ENCODE peak calls at places on chromosomes 4 and X, in four cellular contexts. C is activated CD4-positive, alpha-beta memory T cell treated with anti-CD3 and anti-CD28 coated beads, Interleukin-2, amount 10 ng/mL, durations not matched to agents 7 days and 5 days; Q is astrocyte; A is dorsolateral prefrontal cortex. G is an unnamed sample.

GRCh38 chr4:186952709-186953108 is 229.1 kb upstream of the FAT1 start:
- DNase-seq in A (no peak), C (no peak), Q (no peak), G (no peak)

GRCh38 chr4:138182838-138183426 is 59.2 kb downstream of the SLC7A11 start:
- DNase-seq in A (no peak), Q (peak), C (no peak), G (no peak)

GRCh38 chrX:136039485-136039884 is 54.2 kb downstream of the SLC9A6 start:
- DNase-seq in C (no peak), Q (no peak), A (no peak), G (no peak)

GRCh38 chr4:135777386-135777785 is 1575.8 kb upstream of the PABPC4L start:
- DNase-seq in Q (no peak), C (no peak), A (no peak), G (no peak)

GRCh38 chr4:152522245-152522644 is 13.6 kb downstream of the FBXW7 start:
- DNase-seq in A (no peak), Q (no peak), C (no peak), G (no peak)

GRCh38 chrX:38170556-38170955 is 50.1 kb downstream of the SRPX start:
- DNase-seq in Q (no peak), C (no peak), A (no peak), G (no peak)

GRCh38 chrX:116009348-116009747 is 161.2 kb upstream of the AGTR2 start:
- DNase-seq in C (no peak), A (no peak), Q (no peak), G (no peak)

GRCh38 chrX:19334945-19335626 is 8.6 kb upstream of the PDHA1 start:
- DNase-seq in Q (no peak), C (peak), A (no peak), G (peak)

GRCh38 chr4:186737427-186737826 is 13.8 kb upstream of the FAT1 start:
- DNase-seq in C (no peak), A (no peak), Q (no peak), G (no peak)

GRCh38 chrX:13357925-13358324 is 38.1 kb upstream of the ATXN3L start:
- DNase-seq in A (no peak), Q (no peak), C (no peak), G (no peak)

GRCh38 chrX:140764401-140764919 is 54.9 kb downstream of the LINC00632 start:
- DNase-seq in Q (peak), A (no peak), C (peak), G (no peak)

GRCh38 chr4:41146716-41147506 is 67.4 kb downstream of the APBB2 start:
- DNase-seq in A (peak), Q (peak), C (no peak), G (no peak)

GRCh38 chr4:142265536-142265935 is 580.6 kb downstream of the INPP4B start:
- DNase-seq in Q (peak), C (no peak), A (no peak), G (no peak)

GRCh38 chr4:99947608-99948007 is 1.2 kb upstream of the DNAJB14 start:
- DNase-seq in Q (no peak), A (no peak), C (no peak), G (no peak)

GRCh38 chrX:42241421-42241820 is 318.1 kb upstream of the CASK start:
- DNase-seq in C (no peak), Q (no peak), A (no peak), G (no peak)

GRCh38 chr4:113116414-113117345 is 67.2 kb downstream of the ANK2 start:
- DNase-seq in Q (peak), C (no peak), A (peak), G (no peak)

GRCh38 chrX:153598541-153599191 is at the start of gene CCNQ:
- DNase-seq in C (peak), A (no peak), Q (no peak), G (peak)

GRCh38 chr4:39706334-39706733 is 8.4 kb downstream of the UBE2K start:
- DNase-seq in C (no peak), A (no peak), Q (peak), G (no peak)

GRCh38 chrX:42680651-42681050 is 97.3 kb downstream of the PPP1R2C start:
- DNase-seq in A (no peak), C (no peak), Q (peak), G (no peak)

GRCh38 chrX:4690516-4690915 is 977.1 kb upstream of the PRKX start:
- DNase-seq in Q (no peak), A (no peak), C (no peak), G (no peak)

GRCh38 chr4:67465032-67465762 is 80.1 kb downstream of the CENPC start:
- DNase-seq in Q (no peak), C (no peak), A (no peak), G (no peak)

GRCh38 chrX:131854586-131854985 is 168.5 kb upstream of the STK26 start:
- DNase-seq in C (no peak), Q (no peak), A (no peak), G (no peak)

GRCh38 chrX:15468036-15468435 is 25.1 kb downstream of the PIR start:
- DNase-seq in A (no peak), Q (peak), C (no peak), G (no peak)

G was measured in DND-41.